ENCODE peak calls at places on chromosomes 7 and 10, in eight cellular contexts. One of them, this sample, is unnamed.

GRCh38 chr7:16978358-16979244 is 96.8 kb upstream of the AGR3 start:
- DNase-seq in NCI-H2081 treated with DMSO at 0.1 percent for 48 hours: no peak
- DNase-seq in NCI-H1930: no peak
- DNase-seq in T follicular helper cell: no peak
- DNase-seq in T-cell: no peak
- DNase-seq in heart right ventricle: no peak
- DNase-seq in NCI-H1092: no peak
- DNase-seq in Caki2: peak; percentile 37
- DNase-seq in this sample: no peak

GRCh38 chr7:100562195-100563099 is 11.3 kb downstream of the SAP25 start:
- DNase-seq in NCI-H2081 treated with DMSO at 0.1 percent for 48 hours: no peak
- DNase-seq in Caki2: no peak
- DNase-seq in heart right ventricle: no peak
- DNase-seq in T follicular helper cell: no peak
- DNase-seq in T-cell: no peak
- DNase-seq in NCI-H1092: no peak
- DNase-seq in NCI-H1930: no peak
- DNase-seq in this sample: no peak

GRCh38 chr7:75914655-75915415 is at the start of gene POR:
- DNase-seq in T follicular helper cell: peak; percentile 96
- DNase-seq in NCI-H1930: peak; percentile 97
- DNase-seq in heart right ventricle: peak; percentile 95
- DNase-seq in Caki2: peak; percentile 93
- DNase-seq in NCI-H1092: peak; percentile 90
- DNase-seq in NCI-H2081 treated with DMSO at 0.1 percent for 48 hours: peak; percentile 44
- DNase-seq in T-cell: peak; percentile 98
- DNase-seq in this sample: peak; percentile 87

GRCh38 chr7:73839743-73840714 is 2.3 kb downstream of the METTL27 start:
- DNase-seq in NCI-H1930: no peak
- DNase-seq in NCI-H2081 treated with DMSO at 0.1 percent for 48 hours: no peak
- DNase-seq in T-cell: no peak
- DNase-seq in Caki2: no peak
- DNase-seq in heart right ventricle: no peak
- DNase-seq in NCI-H1092: no peak
- DNase-seq in T follicular helper cell: no peak
- DNase-seq in this sample: no peak

GRCh38 chr10:548212-548897 is 141.1 kb downstream of the DIP2C start:
- DNase-seq in Caki2: no peak
- DNase-seq in T-cell: no peak
- DNase-seq in NCI-H1930: no peak
- DNase-seq in NCI-H1092: no peak
- DNase-seq in NCI-H2081 treated with DMSO at 0.1 percent for 48 hours: no peak
- DNase-seq in heart right ventricle: no peak
- DNase-seq in T follicular helper cell: no peak
- DNase-seq in this sample: no peak

GRCh38 chr7:151311294-151311864 is 30.2 kb upstream of the NUB1 start:
- DNase-seq in heart right ventricle: no peak
- DNase-seq in NCI-H1930: no peak
- DNase-seq in Caki2: no peak
- DNase-seq in NCI-H1092: no peak
- DNase-seq in T follicular helper cell: no peak
- DNase-seq in NCI-H2081 treated with DMSO at 0.1 percent for 48 hours: no peak
- DNase-seq in T-cell: no peak
- DNase-seq in this sample: no peak

GRCh38 chr10:122333037-122333436 is 41.5 kb upstream of the PLEKHA1 start:
- DNase-seq in Caki2: no peak
- DNase-seq in NCI-H2081 treated with DMSO at 0.1 percent for 48 hours: no peak
- DNase-seq in heart right ventricle: no peak
- DNase-seq in NCI-H1930: no peak
- DNase-seq in T-cell: no peak
- DNase-seq in NCI-H1092: no peak
- DNase-seq in T follicular helper cell: no peak
- DNase-seq in this sample: no peak

GRCh38 chr10:86387221-86387794 is 20.7 kb upstream of the GRID1 start:
- DNase-seq in T-cell: no peak
- DNase-seq in NCI-H2081 treated with DMSO at 0.1 percent for 48 hours: no peak
- DNase-seq in Caki2: no peak
- DNase-seq in T follicular helper cell: no peak
- DNase-seq in NCI-H1930: no peak
- DNase-seq in NCI-H1092: no peak
- DNase-seq in heart right ventricle: no peak
- DNase-seq in this sample: no peak

GRCh38 chr7:46233585-46234329 is 312.7 kb upstream of the IGFBP3 start:
- DNase-seq in NCI-H1930: no peak
- DNase-seq in T-cell: no peak
- DNase-seq in Caki2: no peak
- DNase-seq in heart right ventricle: no peak
- DNase-seq in NCI-H2081 treated with DMSO at 0.1 percent for 48 hours: no peak
- DNase-seq in NCI-H1092: no peak
- DNase-seq in T follicular helper cell: no peak
- DNase-seq in this sample: no peak

GRCh38 chr7:39758234-39758970 is 135.0 kb downstream of the RALA start:
- DNase-seq in T follicular helper cell: no peak
- DNase-seq in T-cell: no peak
- DNase-seq in NCI-H1092: no peak
- DNase-seq in Caki2: no peak
- DNase-seq in heart right ventricle: peak; percentile 53
- DNase-seq in NCI-H1930: no peak
- DNase-seq in NCI-H2081 treated with DMSO at 0.1 percent for 48 hours: no peak
- DNase-seq in this sample: no peak

GRCh38 chr7:33503014-33503413 is 373.6 kb downstream of the BBS9 start:
- DNase-seq in Caki2: no peak
- DNase-seq in NCI-H1930: no peak
- DNase-seq in NCI-H1092: no peak
- DNase-seq in heart right ventricle: no peak
- DNase-seq in NCI-H2081 treated with DMSO at 0.1 percent for 48 hours: no peak
- DNase-seq in T follicular helper cell: no peak
- DNase-seq in T-cell: no peak
- DNase-seq in this sample: peak; percentile 13

GRCh38 chr10:119595715-119596515 is 849 bp downstream of the TIAL1 start:
- DNase-seq in NCI-H1930: no peak
- DNase-seq in heart right ventricle: peak; percentile 43
- DNase-seq in T follicular helper cell: peak; percentile 25
- DNase-seq in Caki2: peak; percentile 32
- DNase-seq in NCI-H2081 treated with DMSO at 0.1 percent for 48 hours: no peak
- DNase-seq in NCI-H1092: no peak
- DNase-seq in T-cell: peak; percentile 35
- DNase-seq in this sample: no peak

GRCh38 chr10:70775679-70776454 is 9.3 kb downstream of the TBATA start:
- DNase-seq in T follicular helper cell: no peak
- DNase-seq in NCI-H2081 treated with DMSO at 0.1 percent for 48 hours: no peak
- DNase-seq in Caki2: no peak
- DNase-seq in NCI-H1930: no peak
- DNase-seq in heart right ventricle: no peak
- DNase-seq in T-cell: no peak
- DNase-seq in NCI-H1092: no peak
- DNase-seq in this sample: no peak

This sample was measured in NCI-H1105 treated with DMSO at 0.1 percent for 48 hours.